ENCODE peak calls at places on chromosomes 6 and 20, in eight cellular contexts. J, V, P, A, S, L, B and I are unnamed samples.
A peak's percentile ranks its signal among the peaks of the same experiment; 100 is the strongest.

GRCh38 chr20:22807646-22808045 is 223.3 kb upstream of the FOXA2 start:
- DNase-seq in J (no peak), V (peak; percentile 1), P (no peak), A (no peak), S (no peak), L (no peak), B (no peak), I (no peak)

GRCh38 chr20:34364013-34364382 is 925 bp downstream of the ITCH start:
- DNase-seq in J (no peak), V (peak; percentile 34), P (no peak), A (no peak), S (no peak), L (no peak), B (peak; percentile 54), I (no peak)

GRCh38 chr20:35539756-35540212 is 2.1 kb upstream of the ERGIC3 start:
- DNase-seq in J (no peak), V (no peak), P (peak; percentile 95), A (no peak), S (peak; percentile 66), L (peak; percentile 41), B (peak; percentile 47), I (no peak)

GRCh38 chr20:45823949-45824835 is 2.9 kb downstream of the TNNC2 start:
- DNase-seq in J (peak; percentile 59), V (no peak), P (peak; percentile 89), A (peak; percentile 36), S (peak; percentile 53), L (peak; percentile 80), B (peak; percentile 57), I (no peak)

GRCh38 chr20:483791-484644 is 21.7 kb upstream of the TBC1D20 start:
- DNase-seq in J (peak; percentile 23), V (no peak), P (no peak), A (peak; percentile 60), S (no peak), L (peak; percentile 61), B (no peak), I (no peak)

GRCh38 chr6:3460253-3460652 is 3.4 kb upstream of the SLC22A23 start:
- DNase-seq in J (no peak), V (no peak), P (no peak), A (no peak), S (no peak), L (no peak), B (no peak), I (no peak)

GRCh38 chr6:142944126-142945066 is 580 bp downstream of the HIVEP2 start:
- DNase-seq in J (peak; percentile 96), V (peak; percentile 90), P (peak; percentile 87), A (peak; percentile 85), S (peak; percentile 83), L (peak; percentile 91), B (peak; percentile 96), I (peak; percentile 58)

GRCh38 chr20:23407770-23408467 is 13.4 kb downstream of the NAPB start:
- DNase-seq in J (no peak), V (no peak), P (no peak), A (no peak), S (no peak), L (no peak), B (no peak), I (no peak)

GRCh38 chr6:14664616-14665315 is 547.2 kb downstream of the CD83 start:
- DNase-seq in J (no peak), V (no peak), P (peak; percentile 53), A (no peak), S (no peak), L (no peak), B (no peak), I (no peak)

GRCh38 chr6:42692151-42692911 is 30.1 kb downstream of the PRPH2 start:
- DNase-seq in J (no peak), V (peak; percentile 80), P (no peak), A (no peak), S (no peak), L (no peak), B (peak; percentile 56), I (no peak)
- H3K27ac ChIP-seq in J (no peak overlapping the region), V (no peak overlapping the region), P (no peak overlapping the region), A (peak overlapping the region; percentile 79), S (peak overlapping the region; percentile 51), L (peak overlapping the region; percentile 81), B (no peak overlapping the region), I (no peak overlapping the region)

GRCh38 chr20:1926237-1926636 is 31.0 kb downstream of the SIRPA start:
- DNase-seq in J (no peak), V (no peak), P (no peak), A (no peak), S (no peak), L (no peak), B (no peak), I (no peak)

GRCh38 chr20:1927217-1927616 is 32.0 kb downstream of the SIRPA start:
- DNase-seq in J (no peak), V (no peak), P (no peak), A (no peak), S (no peak), L (no peak), B (no peak), I (no peak)

GRCh38 chr20:1922786-1923185 is 27.6 kb downstream of the SIRPA start:
- DNase-seq in J (no peak), V (no peak), P (no peak), A (no peak), S (no peak), L (no peak), B (no peak), I (no peak)

GRCh38 chr20:1928154-1928553 is 32.9 kb downstream of the SIRPA start:
- DNase-seq in J (no peak), V (no peak), P (no peak), A (no peak), S (no peak), L (no peak), B (no peak), I (no peak)

DNA sequence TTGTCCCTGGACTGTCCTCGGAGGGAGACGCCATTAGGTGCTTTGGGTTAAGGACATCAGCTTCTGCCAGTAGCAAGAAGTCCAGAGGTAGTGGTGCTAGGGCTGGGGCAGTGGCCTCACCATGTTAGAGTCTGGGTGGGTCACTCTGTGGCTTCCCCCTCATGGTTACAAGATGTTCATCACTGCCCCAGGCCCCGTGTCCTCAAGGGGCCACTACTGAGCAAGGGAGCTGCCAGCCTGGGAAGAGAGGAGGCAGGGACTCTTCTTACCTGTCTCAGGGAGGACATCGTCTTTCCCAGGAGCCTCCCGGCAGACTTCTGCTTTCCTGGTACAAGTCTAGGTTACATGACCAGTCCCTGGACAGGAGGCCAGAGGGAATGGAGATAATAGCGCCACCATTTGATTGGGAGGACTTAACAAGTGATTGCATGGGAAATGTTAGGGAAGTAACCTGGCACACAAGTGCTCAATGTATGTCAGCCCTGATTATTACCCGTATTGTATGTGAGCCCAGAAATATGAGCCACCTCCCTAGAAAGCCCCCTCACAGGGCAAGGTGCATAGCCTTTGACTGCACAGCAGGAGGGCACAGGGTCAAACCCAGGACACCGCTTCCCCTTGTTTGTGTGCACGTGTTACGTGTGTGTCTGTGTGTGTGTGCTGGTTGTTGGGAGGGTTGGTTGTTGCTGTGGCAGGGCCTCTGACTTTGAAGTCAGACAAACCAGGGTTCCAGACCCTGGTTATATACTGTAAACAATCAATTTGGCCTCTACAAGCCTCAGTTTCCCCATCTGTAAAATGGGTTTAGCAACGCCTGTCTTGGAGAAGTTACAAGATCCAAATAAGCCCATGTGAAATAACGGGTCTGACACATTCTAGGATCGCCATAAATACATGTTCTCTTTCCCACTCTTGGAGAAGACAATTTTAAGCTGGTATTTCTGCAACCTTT is 30.0 kb downstream of the SIRPA start:
- DNase-seq in J (no peak), V (no peak), P (peak; percentile 23), A (no peak), S (no peak), L (no peak), B (no peak), I (no peak)
- TF ChIP-seq CTCF in J (no peak), V (no peak), P (peak; percentile 36), A (no peak), S (no peak), L (no peak), B (no peak), I (no peak)

DNA sequence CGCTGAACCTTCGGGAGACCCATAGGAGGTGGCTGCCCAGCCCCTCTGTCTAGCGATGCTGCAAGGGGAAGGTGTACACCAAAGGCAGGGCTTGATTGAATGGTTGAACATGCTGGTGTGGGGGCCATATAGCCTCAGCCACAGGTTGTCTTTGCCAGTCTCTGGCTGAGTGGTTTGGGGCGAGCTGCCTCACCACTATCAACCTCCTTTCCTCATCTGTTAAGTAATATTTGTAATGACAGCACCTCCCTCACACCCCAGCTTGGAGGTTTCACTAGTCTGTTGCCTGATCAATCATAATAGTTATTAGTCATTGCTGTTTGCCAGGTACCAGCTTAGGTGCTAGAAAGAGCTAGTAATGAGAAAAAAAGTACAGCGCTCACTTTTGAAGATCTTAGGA is 11.8 kb upstream of the ZNF831 start:
- DNase-seq in J (no peak), V (no peak), P (no peak), A (no peak), S (no peak), L (no peak), B (no peak), I (no peak)
- H3K27me3 ChIP-seq in J (no peaks in the 10 kb centered on the region), V (no peaks in the 10 kb centered on the region), P (no peaks in the 10 kb centered on the region), A (no peaks in the 10 kb centered on the region), S (no peaks in the 10 kb centered on the region), L (no peaks in the 10 kb centered on the region), B (no peaks in the 10 kb centered on the region), I (no peaks in the 10 kb centered on the region)

GRCh38 chr20:63478346-63479302 is 6.2 kb upstream of the KCNQ2 start:
- DNase-seq in J (no peak), V (no peak), P (no peak), A (no peak), S (no peak), L (no peak), B (no peak), I (no peak)
- H3K27ac ChIP-seq in J (no peak overlapping the region), V (no peak overlapping the region), P (no peak overlapping the region), A (no peak overlapping the region), S (no peak overlapping the region), L (no peak overlapping the region), B (no peak overlapping the region), I (no peak overlapping the region)

GRCh38 chr20:58702859-58703648 is 10.5 kb downstream of the NPEPL1 start:
- DNase-seq in J (no peak), V (no peak), P (no peak), A (peak; percentile 5), S (no peak), L (no peak), B (no peak), I (no peak)
- TF ChIP-seq CTCF in J (no peak), V (no peak), P (peak; percentile 51), A (peak; percentile 24), S (peak; percentile 22), L (peak; percentile 29), B (peak; percentile 26), I (peak; percentile 5)